ENCODE peak calls at places on chromosome 21, in six cellular contexts. P, J, G, N, F and U are unnamed samples.

GRCh38 chr21:25179116-25179515 is 428.2 kb downstream of the MRPL39 start:
- DNase-seq in J (peak), N (no peak), F (no peak), P (no peak), G (no peak), U (peak)

GRCh38 chr21:24895885-24896734 is 711.2 kb downstream of the MRPL39 start:
- DNase-seq in P (no peak), G (peak), J (peak), N (no peak), F (peak), U (peak)

GRCh38 chr21:44012474-44013379 is 618 bp downstream of the TRAPPC10 start:
- DNase-seq in P (peak), G (peak), N (peak), F (peak), J (peak), U (peak)

GRCh38 chr21:39952265-39952664 is 85.0 kb downstream of the PCP4 start:
- DNase-seq in G (no peak), J (no peak), F (no peak), P (no peak), N (no peak), U (no peak)

GRCh38 chr21:25895565-25896205 is 160.9 kb downstream of the GABPA start:
- DNase-seq in G (no peak), P (peak), F (no peak), N (no peak), J (peak), U (peak)

GRCh38 chr21:41663805-41664788 is 102.8 kb downstream of the RIPK4 start:
- DNase-seq in J (peak), G (no peak), N (no peak), F (peak), P (no peak), U (peak)

GRCh38 chr21:42524341-42525227 is 10.9 kb downstream of the SLC37A1 start:
- DNase-seq in J (peak), F (peak), N (peak), G (no peak), P (peak), U (peak)

GRCh38 chr21:44018813-44019567 is 6.9 kb downstream of the TRAPPC10 start:
- DNase-seq in F (no peak), G (no peak), P (no peak), J (no peak), N (no peak), U (no peak)

GRCh38 chr21:8993284-8993942 is 1528.0 kb upstream of the TPTE start:
- DNase-seq in N (no peak), G (no peak), F (no peak), J (no peak), P (no peak), U (no peak)

GRCh38 chr21:14850394-14850793 is 214.4 kb downstream of the NRIP1 start:
- DNase-seq in F (no peak), J (no peak), N (no peak), P (no peak), G (no peak), U (peak)

DNA sequence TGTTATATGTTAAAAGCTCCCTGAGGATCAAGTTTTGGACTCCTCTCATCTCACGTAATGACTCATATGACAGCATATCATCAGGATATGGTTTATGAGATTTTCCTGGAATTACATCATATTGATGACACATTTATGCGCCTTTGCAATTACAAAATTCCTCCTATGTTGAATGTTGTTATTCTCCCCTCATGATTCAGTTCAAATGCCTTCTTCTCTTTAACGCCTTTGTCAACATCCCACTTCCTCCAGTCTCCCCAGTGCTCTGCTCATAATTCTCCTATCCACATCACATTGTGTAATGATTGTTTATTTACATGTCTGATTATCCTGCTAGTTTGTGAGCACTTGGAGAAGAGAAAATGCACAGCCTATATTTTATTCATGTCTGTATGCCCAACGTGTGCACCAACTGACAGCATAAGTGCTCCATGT is 80.9 kb upstream of the BACH1 start:
- DNase-seq in J (peak), G (no peak), N (no peak), F (no peak), P (no peak), U (peak)
- TF ChIP-seq CTCF in J (no peak), G (no peak), N (no peak), F (no peak), P (no peak), U (no peak)

GRCh38 chr21:36761685-36762084 is 62.8 kb downstream of the SIM2 start:
- DNase-seq in F (no peak), G (no peak), J (no peak), N (no peak), P (no peak), U (no peak)
- TF ChIP-seq CTCF in F (no peak), G (no peak), J (no peak), N (no peak), P (no peak), U (no peak)

GRCh38 chr21:27035791-27036190 is 68.9 kb upstream of the ADAMTS5 start:
- DNase-seq in N (no peak), J (no peak), P (no peak), F (no peak), G (no peak), U (no peak)

GRCh38 chr21:27040738-27041137 is 73.8 kb upstream of the ADAMTS5 start:
- DNase-seq in P (no peak), J (no peak), F (no peak), G (no peak), N (no peak), U (no peak)

GRCh38 chr21:27036736-27037301 is 69.9 kb upstream of the ADAMTS5 start:
- DNase-seq in N (peak), F (no peak), J (no peak), P (no peak), G (no peak), U (no peak)

GRCh38 chr21:27033467-27033866 is 66.6 kb upstream of the ADAMTS5 start:
- DNase-seq in N (no peak), J (no peak), F (no peak), P (no peak), G (no peak), U (no peak)

GRCh38 chr21:27034796-27035195 is 67.9 kb upstream of the ADAMTS5 start:
- DNase-seq in P (no peak), G (no peak), F (no peak), J (no peak), N (no peak), U (no peak)
- TF ChIP-seq CTCF in P (no peak), G (no peak), F (no peak), J (no peak), N (no peak), U (no peak)

GRCh38 chr21:38830667-38831525 is 25.2 kb downstream of the ETS2 start:
- DNase-seq in N (no peak), F (no peak), P (peak), J (no peak), G (no peak), U (no peak)
- TF ChIP-seq CTCF in N (no peak), F (no peak), P (no peak), J (no peak), G (no peak), U (no peak)

GRCh38 chr21:45056917-45057560 is 17.3 kb upstream of the ADARB1 start:
- DNase-seq in P (no peak), J (no peak), N (no peak), F (no peak), G (no peak), U (no peak)

GRCh38 chr21:45055861-45056260 is 18.5 kb upstream of the ADARB1 start:
- DNase-seq in P (no peak), F (no peak), J (peak), N (no peak), G (no peak), U (no peak)

GRCh38 chr21:45056505-45056904 is 17.9 kb upstream of the ADARB1 start:
- DNase-seq in F (no peak), G (no peak), J (no peak), P (no peak), N (peak), U (no peak)

GRCh38 chr21:45059121-45059520 is 15.3 kb upstream of the ADARB1 start:
- DNase-seq in P (no peak), G (no peak), N (no peak), J (no peak), F (no peak), U (no peak)

GRCh38 chr21:45057886-45058285 is 16.5 kb upstream of the ADARB1 start:
- DNase-seq in N (no peak), J (no peak), P (no peak), G (no peak), F (no peak), U (no peak)
- TF ChIP-seq CTCF in N (no peak), J (no peak), P (no peak), G (no peak), F (no peak), U (no peak)

DNA sequence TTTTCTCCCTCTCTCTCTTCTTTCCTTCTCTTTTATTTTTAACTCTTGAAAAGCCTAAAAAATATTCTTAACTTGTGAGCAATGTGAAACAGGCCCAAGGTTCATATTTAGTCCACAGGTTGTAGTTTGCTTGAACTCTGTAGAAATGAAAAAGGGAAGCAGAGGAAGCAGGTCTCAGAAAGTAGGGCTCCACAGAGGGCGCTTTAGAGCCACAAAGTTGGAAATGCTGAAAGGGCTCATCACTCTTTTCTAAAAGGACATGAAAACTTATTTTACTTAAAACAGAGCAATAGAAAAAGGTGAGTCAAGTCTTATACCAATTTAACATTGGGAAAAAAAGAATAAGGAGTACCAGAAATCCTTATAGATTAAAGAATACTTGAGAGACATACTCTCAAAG is 247.0 kb downstream of the USP25 start:
- DNase-seq in G (peak), F (no peak), P (peak), N (no peak), J (peak), U (peak)
- TF ChIP-seq CTCF in G (no peak), F (no peak), P (peak), N (no peak), J (peak), U (peak)

DNA sequence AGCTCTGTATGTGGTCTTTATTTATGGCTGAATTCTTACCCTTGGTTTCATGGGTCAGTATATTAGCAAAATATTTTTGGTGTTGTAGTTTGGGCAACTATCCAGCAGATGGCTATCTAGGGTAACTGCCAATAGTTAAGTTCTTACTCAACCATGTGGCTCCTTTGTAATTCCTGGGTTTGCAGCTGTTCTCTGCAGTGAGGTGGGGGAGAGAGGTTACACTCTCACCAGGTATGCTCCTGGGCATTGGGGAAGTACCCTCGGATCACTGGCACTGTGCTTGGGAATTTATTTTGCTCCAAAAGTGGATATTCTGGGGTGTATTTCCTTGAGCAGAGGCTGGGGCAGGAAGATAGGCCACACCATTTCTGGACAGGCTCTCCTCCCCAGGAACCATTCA is 436.7 kb upstream of the TMPRSS15 start:
- DNase-seq in J (peak), G (no peak), P (peak), F (no peak), N (no peak), U (peak)
- TF ChIP-seq CTCF in J (no peak), G (peak), P (peak), F (peak), N (no peak), U (peak)

GRCh38 chr21:35436899-35437298 is 387.8 kb upstream of the RUNX1 start:
- DNase-seq in G (no peak), F (no peak), J (no peak), N (no peak), P (peak), U (no peak)
- TF ChIP-seq CTCF in G (peak), F (no peak), J (no peak), N (no peak), P (peak), U (no peak)

GRCh38 chr21:29102791-29103257 is 27.6 kb upstream of the MAP3K7CL start:
- DNase-seq in F (no peak), G (no peak), P (no peak), N (no peak), J (peak), U (no peak)

GRCh38 chr21:29104239-29104708 is 26.2 kb upstream of the MAP3K7CL start:
- DNase-seq in J (no peak), F (no peak), N (no peak), G (no peak), P (no peak), U (no peak)

GRCh38 chr21:29105218-29105617 is 25.2 kb upstream of the MAP3K7CL start:
- DNase-seq in G (no peak), J (no peak), P (no peak), F (no peak), N (no peak), U (peak)
- TF ChIP-seq CTCF in G (no peak), J (no peak), P (no peak), F (no peak), N (no peak), U (no peak)